ENCODE peak calls at places on chromosomes 11 and 22, in ten cellular contexts. F is transverse colon, Q is lower lobe of right lung, S is left lung, B is H1, M is A549, K is psoas muscle, L is Caco-2, V is kidney, C is colonic mucosa. N is an unnamed sample.
A peak's percentile ranks its signal among the peaks of the same experiment; 100 is the strongest.

GRCh38 chr11:19080579-19080993 is 20.1 kb upstream of the MRGPRX2 start:
- DNase-seq in Q (peak; percentile 53), K (no peak), V (peak; percentile 77), M (no peak), S (peak; percentile 67), B (no peak), C (no peak), F (no peak), L (no peak), N (no peak)

GRCh38 chr22:19446603-19447387 is 716 bp downstream of the C22orf39 start:
- DNase-seq in K (no peak), C (peak; percentile 32), L (no peak), V (no peak), B (no peak), Q (no peak), F (peak; percentile 12), S (no peak), M (peak; percentile 5), N (no peak)

GRCh38 chr11:121655481-121656332 is 202.9 kb upstream of the SORL1-AS1 start:
- DNase-seq in Q (peak; percentile 87), F (peak; percentile 81), K (peak; percentile 93), C (peak; percentile 79), L (peak; percentile 92), B (peak; percentile 94), S (peak; percentile 95), V (peak; percentile 94), M (peak; percentile 72), N (peak; percentile 88)

GRCh38 chr11:15194671-15195415 is 80.1 kb downstream of the INSC start:
- DNase-seq in S (no peak), K (no peak), C (no peak), L (no peak), F (no peak), Q (no peak), M (no peak), V (no peak), B (peak; percentile 2), N (no peak)

GRCh38 chr22:17627961-17628303 is 617 bp downstream of the ATP6V1E1 start:
- DNase-seq in K (peak; percentile 69), S (no peak), C (peak; percentile 25), Q (peak; percentile 48), V (no peak), F (no peak), L (peak; percentile 16), B (no peak), M (no peak), N (no peak)

GRCh38 chr11:7973011-7973410 is 7.8 kb upstream of the NLRP10 start:
- DNase-seq in S (no peak), V (no peak), F (no peak), C (no peak), M (no peak), B (no peak), Q (no peak), L (no peak), K (no peak), N (no peak)

GRCh38 chr11:120571476-120571875 is 59.9 kb downstream of the GRIK4 start:
- DNase-seq in S (no peak), L (no peak), C (no peak), V (peak; percentile 18), K (no peak), Q (no peak), F (no peak), M (no peak), B (no peak), N (no peak)

GRCh38 chr11:120106354-120106753 is 31.6 kb downstream of the TRIM29 start:
- DNase-seq in B (no peak), S (peak; percentile 33), M (no peak), K (no peak), C (no peak), V (no peak), F (no peak), Q (no peak), L (no peak), N (no peak)

GRCh38 chr11:1502971-1503707 is 16.6 kb upstream of the MOB2 start:
- DNase-seq in L (no peak), S (peak; percentile 52), K (peak; percentile 59), F (no peak), C (no peak), V (peak; percentile 59), M (no peak), Q (peak; percentile 48), B (no peak), N (peak; percentile 30)

GRCh38 chr11:129959687-129960086 is 42.9 kb downstream of the PRDM10 start:
- DNase-seq in V (no peak), Q (no peak), C (no peak), B (no peak), M (no peak), S (no peak), K (no peak), L (no peak), F (no peak), N (no peak)

GRCh38 chr11:91773090-91773489 is 451.5 kb upstream of the FAT3 start:
- DNase-seq in K (no peak), L (peak; percentile 57), B (peak; percentile 49), M (no peak), S (no peak), F (no peak), V (no peak), C (no peak), Q (no peak), N (no peak)

GRCh38 chr22:45314054-45314721 is 4.5 kb downstream of the FAM118A start:
- DNase-seq in F (no peak), S (peak; percentile 12), V (peak; percentile 15), L (peak; percentile 46), K (no peak), B (no peak), Q (no peak), C (peak; percentile 53), M (no peak), N (no peak)

GRCh38 chr11:130721282-130721681 is 195.0 kb downstream of the SNX19 start:
- DNase-seq in V (no peak), M (no peak), C (no peak), Q (no peak), S (no peak), F (no peak), L (no peak), B (no peak), K (no peak), N (no peak)

GRCh38 chr11:65576867-65577755 is 1.3 kb downstream of the EHBP1L1 start:
- DNase-seq in S (peak; percentile 97), M (peak; percentile 94), V (peak; percentile 93), L (no peak), K (peak; percentile 95), C (peak; percentile 78), B (no peak), Q (peak; percentile 85), F (peak; percentile 81), N (no peak)

GRCh38 chr22:19904881-19905618 is 36.5 kb upstream of the COMT start:
- DNase-seq in C (no peak), Q (no peak), L (no peak), V (no peak), K (no peak), S (no peak), M (no peak), B (no peak), F (no peak), N (no peak)

GRCh38 chr11:21707116-21707769 is 485.6 kb upstream of the ANO5 start:
- DNase-seq in M (no peak), S (no peak), B (no peak), L (no peak), Q (no peak), F (no peak), C (no peak), V (no peak), K (no peak), N (no peak)

GRCh38 chr22:46545041-46545796 is 7.8 kb upstream of the CELSR1 start:
- DNase-seq in L (no peak), B (no peak), C (no peak), V (peak; percentile 35), K (peak; percentile 40), M (no peak), F (no peak), Q (no peak), S (no peak), N (no peak)

GRCh38 chr11:45161252-45162063 is 15.0 kb downstream of the PRDM11 start:
- DNase-seq in B (no peak), S (no peak), V (no peak), K (peak; percentile 84), Q (no peak), L (no peak), M (no peak), F (no peak), C (no peak), N (peak; percentile 85)

GRCh38 chr11:24249921-24250320 is 246.9 kb upstream of the LUZP2 start:
- DNase-seq in Q (no peak), L (no peak), V (no peak), B (no peak), M (no peak), F (no peak), S (no peak), C (no peak), K (no peak), N (no peak)

GRCh38 chr22:45918455-45919370 is 58.2 kb downstream of the WNT7B start:
- DNase-seq in Q (peak; percentile 64), F (no peak), L (no peak), K (no peak), C (no peak), B (no peak), V (peak; percentile 90), M (peak; percentile 86), S (no peak), N (no peak)

GRCh38 chr22:42327462-42328129 is 57.1 kb upstream of the TCF20 start:
- DNase-seq in L (no peak), B (no peak), Q (no peak), K (no peak), S (no peak), V (no peak), M (no peak), F (no peak), C (no peak), N (no peak)

GRCh38 chr11:11253995-11254394 is 99.1 kb downstream of the CSNK2A3 start:
- DNase-seq in M (no peak), Q (no peak), F (no peak), C (no peak), K (no peak), L (no peak), B (no peak), S (no peak), V (no peak), N (no peak)
- H3K4me3 ChIP-seq in M (no peak overlapping the region), Q (no peak overlapping the region), F (no peak overlapping the region), C (no peak overlapping the region), K (no peak overlapping the region), L (no peak overlapping the region), B (no peak overlapping the region), S (no peak overlapping the region), V (no peak overlapping the region), N (no peak overlapping the region)

GRCh38 chr11:73325036-73325981 is 17.2 kb downstream of the ARHGEF17 start:
- DNase-seq in K (peak; percentile 58), C (no peak), S (no peak), V (peak; percentile 93), F (no peak), M (no peak), Q (no peak), L (no peak), B (no peak), N (no peak)
- H3K4me1 ChIP-seq in K (peaks cover 19% of the 10 kb centered on the region), C (no peaks in the 10 kb centered on the region), S (peaks cover 46% of the 10 kb centered on the region), V (peaks cover 82% of the 10 kb centered on the region), F (peaks cover 50% of the 10 kb centered on the region), M (peaks cover 9% of the 10 kb centered on the region), Q (peaks cover 72% of the 10 kb centered on the region), L (peaks cover 22% of the 10 kb centered on the region), B (peaks cover 28% of the 10 kb centered on the region), N (no peaks in the 10 kb centered on the region)

GRCh38 chr11:63914896-63915681 is 1.9 kb downstream of the RCOR2 start:
- DNase-seq in M (no peak), B (no peak), K (no peak), Q (no peak), S (no peak), F (no peak), C (no peak), V (no peak), L (no peak), N (no peak)
- H3K4me3 ChIP-seq in M (no peak overlapping the region), B (peak overlapping the region; percentile 86), K (no peak overlapping the region), Q (no peak overlapping the region), S (no peak overlapping the region), F (no peak overlapping the region), C (no peak overlapping the region), V (no peak overlapping the region), L (no peak overlapping the region), N (no peak overlapping the region)

GRCh38 chr11:36127550-36127949 is 161.7 kb downstream of the COMMD9 start:
- DNase-seq in V (no peak), Q (no peak), M (no peak), S (no peak), F (no peak), K (no peak), C (no peak), B (no peak), L (no peak), N (no peak)
- H3K4me1 ChIP-seq in V (no peaks in the 10 kb centered on the region), Q (no peaks in the 10 kb centered on the region), M (peaks cover under 1% of the 10 kb centered on the region), S (no peaks in the 10 kb centered on the region), F (no peaks in the 10 kb centered on the region), K (peaks cover 13% of the 10 kb centered on the region), C (no peaks in the 10 kb centered on the region), B (peaks cover 12% of the 10 kb centered on the region), L (no peaks in the 10 kb centered on the region), N (no peaks in the 10 kb centered on the region)

N was measured in right lobe of liver.